ENCODE peak calls at places on chromosomes 1 and 21, in ten cellular contexts. W is HFF-Myc, V is mesenchymal stem cell, P is GM12865, B is fibroblast of lung, M is neural progenitor cell, T is right atrium auricular region, A is heart right ventricle, L is colonic mucosa, S is ovary. E is an unnamed sample.

GRCh38 chr1:173876732-173877131 is 8.6 kb downstream of the ZBTB37 start:
- DNase-seq in W (no peak), V (no peak), P (no peak), B (no peak), M (no peak), T (no peak), A (no peak), L (no peak), S (no peak), E (no peak)

GRCh38 chr21:34129039-34129891 is 55.9 kb downstream of the MRPS6 start:
- DNase-seq in W (peak), V (peak), P (no peak), B (peak), M (peak), T (peak), A (peak), L (peak), S (peak), E (peak)

GRCh38 chr1:206427296-206427695 is 43.0 kb upstream of the IKBKE start:
- DNase-seq in W (no peak), V (no peak), P (no peak), B (no peak), M (no peak), T (no peak), A (no peak), L (no peak), S (no peak), E (no peak)

GRCh38 chr1:23524716-23525401 is 6.2 kb downstream of the E2F2 start:
- DNase-seq in W (no peak), V (no peak), P (peak), B (no peak), M (peak), T (no peak), A (no peak), L (peak), S (no peak), E (no peak)

GRCh38 chr1:1157914-1158710 is 15.6 kb upstream of the TTLL10 start:
- DNase-seq in W (no peak), V (peak), P (peak), B (peak), M (peak), T (peak), A (peak), L (peak), S (peak), E (peak)

GRCh38 chr1:237241038-237241437 is 199.1 kb downstream of the RYR2 start:
- DNase-seq in W (no peak), V (no peak), P (no peak), B (no peak), M (no peak), T (no peak), A (no peak), L (no peak), S (no peak), E (no peak)

GRCh38 chr1:91559838-91560514 is 59.3 kb downstream of the CDC7 start:
- DNase-seq in W (no peak), V (no peak), P (no peak), B (no peak), M (no peak), T (no peak), A (no peak), L (no peak), S (no peak), E (no peak)

GRCh38 chr1:88935522-88936222 is 44.3 kb upstream of the GTF2B start:
- DNase-seq in W (peak), V (peak), P (peak), B (peak), M (peak), T (no peak), A (no peak), L (no peak), S (no peak), E (peak)

GRCh38 chr1:156927215-156928042 is 7.0 kb downstream of the LRRC71 start:
- DNase-seq in W (peak), V (peak), P (peak), B (peak), M (peak), T (peak), A (peak), L (peak), S (peak), E (peak)

GRCh38 chr1:24707659-24708058 is 37.6 kb upstream of the CLIC4 start:
- DNase-seq in W (no peak), V (peak), P (peak), B (no peak), M (no peak), T (no peak), A (no peak), L (no peak), S (no peak), E (peak)

GRCh38 chr1:202150607-202151006 is 6.1 kb upstream of the ARL8A start:
- DNase-seq in W (no peak), V (no peak), P (no peak), B (no peak), M (no peak), T (no peak), A (no peak), L (no peak), S (no peak), E (no peak)

GRCh38 chr1:32180186-32181060 is 948 bp downstream of the TXLNA start:
- DNase-seq in W (no peak), V (peak), P (peak), B (peak), M (peak), T (no peak), A (peak), L (peak), S (peak), E (peak)

GRCh38 chr1:180609643-180610555 is 21.9 kb upstream of the XPR1 start:
- DNase-seq in W (no peak), V (no peak), P (no peak), B (peak), M (no peak), T (no peak), A (no peak), L (no peak), S (no peak), E (peak)

GRCh38 chr1:208475951-208476824 is 232.0 kb upstream of the PLXNA2 start:
- DNase-seq in W (no peak), V (peak), P (no peak), B (peak), M (peak), T (peak), A (no peak), L (no peak), S (peak), E (peak)

GRCh38 chr1:99252630-99253029 is 11.7 kb upstream of the PLPPR4 start:
- DNase-seq in W (no peak), V (no peak), P (no peak), B (no peak), M (no peak), T (no peak), A (no peak), L (no peak), S (no peak), E (no peak)

GRCh38 chr1:207823880-207824566 is 72.2 kb downstream of the CD46 start:
- DNase-seq in W (no peak), V (peak), P (peak), B (peak), M (peak), T (peak), A (peak), L (peak), S (peak), E (peak)

GRCh38 chr1:111571239-111571638 is 48.4 kb upstream of the RAP1A start:
- DNase-seq in W (no peak), V (no peak), P (no peak), B (no peak), M (no peak), T (no peak), A (no peak), L (no peak), S (no peak), E (no peak)

GRCh38 chr1:153540394-153541361 is at the start of gene S100A5:
- DNase-seq in W (no peak), V (no peak), P (peak), B (peak), M (peak), T (no peak), A (no peak), L (no peak), S (no peak), E (no peak)

GRCh38 chr21:41508415-41509205 is 652 bp upstream of the TMPRSS2 start:
- DNase-seq in W (no peak), V (no peak), P (no peak), B (no peak), M (no peak), T (no peak), A (no peak), L (peak), S (no peak), E (no peak)

GRCh38 chr21:41506005-41506404 is 2.0 kb downstream of the TMPRSS2 start:
- DNase-seq in W (no peak), V (no peak), P (no peak), B (no peak), M (no peak), T (no peak), A (no peak), L (no peak), S (no peak), E (no peak)

GRCh38 chr21:41509206-41509496 is 1.2 kb upstream of the TMPRSS2 start:
- DNase-seq in W (no peak), V (no peak), P (no peak), B (no peak), M (no peak), T (no peak), A (no peak), L (no peak), S (no peak), E (no peak)

GRCh38 chr21:41506526-41507520 is 1.1 kb downstream of the TMPRSS2 start:
- DNase-seq in W (no peak), V (peak), P (no peak), B (no peak), M (peak), T (no peak), A (no peak), L (peak), S (no peak), E (no peak)

GRCh38 chr21:41507521-41508414 is at the start of gene TMPRSS2:
- DNase-seq in W (no peak), V (no peak), P (no peak), B (no peak), M (peak), T (no peak), A (no peak), L (peak), S (no peak), E (no peak)
- H3K4me3 ChIP-seq in W (no peak), V (peak), P (no peak), B (no peak), M (peak), T (no peak), A (no peak), L (peak), S (peak), E (no peak)

DNA sequence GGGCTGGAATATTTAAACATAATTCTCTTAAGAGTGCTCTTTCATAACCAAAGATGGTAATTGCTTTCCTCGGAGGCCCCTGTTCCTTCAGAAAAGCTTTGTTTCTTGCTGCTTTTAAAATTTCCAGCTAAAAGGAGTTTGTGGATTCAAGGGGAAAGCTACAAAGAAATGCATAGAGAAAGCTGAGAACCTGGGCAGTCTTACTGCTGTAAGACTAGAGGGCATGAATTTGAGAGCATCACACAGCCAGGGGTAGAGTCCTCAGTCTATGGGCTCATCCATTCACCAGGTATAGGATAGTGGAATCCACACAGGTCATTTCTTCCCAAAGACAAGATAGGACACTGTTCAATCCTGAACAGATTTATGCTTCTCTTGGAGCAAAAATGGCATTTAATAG is 186.3 kb upstream of the PLD5 start:
- DNase-seq in W (no peak), V (no peak), P (no peak), B (no peak), M (no peak), T (no peak), A (no peak), L (no peak), S (no peak), E (no peak)
- H3K4me3 ChIP-seq in W (no peak), V (no peak), P (no peak), B (no peak), M (no peak), T (no peak), A (no peak), L (no peak), S (no peak), E (no peak)

GRCh38 chr1:50766688-50767087 is 193.4 kb downstream of the FAF1 start:
- DNase-seq in W (no peak), V (no peak), P (no peak), B (no peak), M (no peak), T (no peak), A (no peak), L (no peak), S (no peak), E (no peak)
- H3K4me3 ChIP-seq in W (no peak), V (no peak), P (no peak), B (no peak), M (no peak), T (no peak), A (no peak), L (no peak), S (no peak), E (no peak)

GRCh38 chr1:53378061-53378460 is 50.2 kb upstream of the LRP8 start:
- DNase-seq in W (no peak), V (no peak), P (no peak), B (no peak), M (no peak), T (no peak), A (no peak), L (no peak), S (no peak), E (no peak)

GRCh38 chr1:53375440-53375839 is 47.6 kb upstream of the LRP8 start:
- DNase-seq in W (no peak), V (no peak), P (no peak), B (no peak), M (no peak), T (no peak), A (no peak), L (peak), S (peak), E (no peak)

GRCh38 chr1:53377438-53377841 is 49.6 kb upstream of the LRP8 start:
- DNase-seq in W (no peak), V (no peak), P (no peak), B (no peak), M (no peak), T (no peak), A (no peak), L (peak), S (no peak), E (no peak)

GRCh38 chr1:53376041-53376461 is 48.2 kb upstream of the LRP8 start:
- DNase-seq in W (no peak), V (no peak), P (no peak), B (no peak), M (no peak), T (no peak), A (no peak), L (no peak), S (peak), E (no peak)

GRCh38 chr1:53376742-53377437 is 49.0 kb upstream of the LRP8 start:
- DNase-seq in W (no peak), V (no peak), P (no peak), B (no peak), M (no peak), T (no peak), A (no peak), L (peak), S (peak), E (no peak)
- H3K4me3 ChIP-seq in W (no peak), V (no peak), P (no peak), B (no peak), M (no peak), T (no peak), A (no peak), L (no peak), S (no peak), E (no peak)

DNA sequence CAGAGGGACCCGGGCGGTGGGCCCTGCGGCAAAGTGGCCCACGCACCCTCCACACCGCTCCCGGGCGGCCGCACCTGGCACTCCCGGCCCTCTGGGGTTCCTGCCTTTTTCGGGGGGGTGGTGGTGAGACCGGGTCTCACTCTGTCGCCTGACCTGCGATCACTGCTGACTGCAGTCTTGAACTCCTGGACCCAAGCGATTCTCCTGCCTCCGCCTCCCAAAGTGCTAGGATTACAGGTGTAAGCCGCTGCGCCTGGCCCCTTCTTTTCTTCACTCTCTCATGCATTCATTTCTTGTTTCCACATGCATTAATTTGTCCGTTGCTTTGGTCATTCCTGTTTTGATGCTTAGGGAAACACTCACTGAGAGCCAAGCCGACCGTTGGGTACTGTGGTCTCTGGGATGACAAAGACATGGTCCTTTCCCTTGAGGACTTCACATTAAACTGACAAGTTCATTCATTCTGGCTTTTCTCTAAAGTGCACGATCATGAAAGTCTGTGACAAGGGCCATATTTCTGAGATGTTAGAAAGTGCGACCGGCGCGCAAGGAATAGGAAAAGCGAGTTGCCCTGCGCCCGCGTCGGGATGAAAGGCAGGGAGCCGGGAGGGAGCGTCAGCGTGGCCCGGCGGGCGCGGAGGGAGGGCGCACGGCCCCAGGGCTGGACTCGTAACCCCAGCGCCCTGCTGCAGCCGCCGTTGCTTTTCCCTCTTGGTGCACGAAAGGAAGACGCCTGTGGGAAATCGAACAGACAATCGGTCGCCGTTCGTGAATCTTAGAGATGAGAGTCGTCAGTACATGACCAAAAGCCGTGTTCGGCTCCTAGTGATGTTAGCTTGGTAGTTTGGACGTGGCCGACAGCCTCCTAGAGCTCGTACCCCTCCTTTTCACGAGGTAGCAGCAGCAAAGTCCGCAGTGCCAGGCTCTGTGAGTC is 1.0 kb upstream of the MCOLN2 start:
- DNase-seq in W (no peak), V (peak), P (peak), B (peak), M (peak), T (no peak), A (peak), L (peak), S (no peak), E (peak)
- H3K4me3 ChIP-seq in W (peak), V (peak), P (peak), B (peak), M (peak), T (peak), A (peak), L (peak), S (peak), E (peak)

DNA sequence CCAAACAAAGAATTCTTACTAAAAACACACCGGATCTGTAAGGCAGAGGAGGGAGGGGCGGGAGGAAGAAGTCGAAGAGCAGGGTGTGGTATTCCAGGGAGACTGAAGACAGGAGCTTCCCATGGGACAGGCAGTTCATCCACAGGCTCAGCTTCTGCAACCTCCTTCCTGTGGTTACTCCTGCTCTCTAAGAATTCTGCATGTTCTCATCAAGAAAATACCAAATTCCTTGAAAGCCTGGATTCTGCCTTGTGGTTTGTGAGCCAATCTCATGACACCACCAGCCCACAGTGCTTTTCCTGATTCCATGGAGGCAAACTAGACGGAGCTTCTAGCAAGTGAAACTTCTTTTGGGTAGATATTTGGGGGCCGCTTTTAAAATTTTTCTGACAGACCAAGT is 1.1 kb upstream of the ST6GALNAC3 start:
- DNase-seq in W (no peak), V (peak), P (no peak), B (peak), M (no peak), T (no peak), A (no peak), L (no peak), S (no peak), E (peak)
- H3K4me3 ChIP-seq in W (no peak), V (no peak), P (no peak), B (no peak), M (no peak), T (no peak), A (no peak), L (no peak), S (no peak), E (no peak)

DNA sequence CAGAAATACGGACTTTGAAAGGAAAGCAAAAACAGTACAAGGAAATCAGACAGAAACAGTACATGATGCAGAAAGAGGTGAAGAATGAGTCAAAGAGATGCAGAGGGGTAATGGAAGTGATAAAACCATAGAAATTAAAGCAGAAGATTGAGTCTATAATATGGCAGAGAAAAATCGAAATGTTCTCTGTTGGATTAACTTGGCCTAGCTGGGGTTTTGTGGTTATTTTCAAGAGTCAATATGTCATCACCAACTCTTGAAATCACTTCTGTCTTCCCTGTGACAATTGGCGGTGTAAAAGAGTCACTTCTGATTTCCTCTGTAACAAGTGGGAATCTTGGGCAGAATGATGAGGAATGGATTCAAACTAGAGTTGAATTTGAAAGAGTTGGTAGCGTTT is 7.4 kb downstream of the YTHDF2 start:
- DNase-seq in W (no peak), V (no peak), P (no peak), B (no peak), M (no peak), T (no peak), A (no peak), L (no peak), S (no peak), E (no peak)
- H3K4me3 ChIP-seq in W (no peak), V (no peak), P (no peak), B (no peak), M (peak), T (no peak), A (no peak), L (no peak), S (no peak), E (no peak)